ENCODE peak calls at places on chromosomes 12 and 14, in nine cellular contexts. H is mesothelial cell of epicardium, Y is RWPE1, N is endothelial cell, M is sigmoid colon, A is left ventricle myocardium inferior, D is tibial nerve, J is A549, B is GM20000. Z is an unnamed sample.
A peak's percentile ranks its signal among the peaks of the same experiment; 100 is the strongest.

GRCh38 chr14:68549057-68549421 is 243.8 kb downstream of the ZFP36L1 start:
- DNase-seq in H (no peak), Y (peak; percentile 52), N (no peak), M (no peak), A (no peak), D (no peak), J (peak; percentile 73), B (no peak), Z (no peak)

GRCh38 chr14:87566986-87567385 is 426.0 kb downstream of the GALC start:
- DNase-seq in H (no peak), Y (no peak), N (no peak), M (no peak), A (no peak), D (no peak), J (no peak), B (no peak), Z (no peak)

GRCh38 chr14:91164676-91165075 is 50.8 kb downstream of the DGLUCY start:
- DNase-seq in H (no peak), Y (no peak), N (no peak), M (no peak), A (peak; percentile 53), D (no peak), J (no peak), B (no peak), Z (no peak)

GRCh38 chr14:66507181-66507721 is 696 bp upstream of the GPHN start:
- DNase-seq in H (no peak), Y (no peak), N (no peak), M (no peak), A (no peak), D (no peak), J (no peak), B (no peak), Z (no peak)

GRCh38 chr12:110279976-110280783 is 867 bp upstream of the ATP2A2 start:
- DNase-seq in H (peak; percentile 64), Y (peak; percentile 71), N (peak; percentile 22), M (peak; percentile 77), A (peak; percentile 66), D (peak; percentile 19), J (peak; percentile 76), B (peak; percentile 63), Z (peak; percentile 18)

GRCh38 chr12:92769124-92769901 is 66.5 kb downstream of the PLEKHG7 start:
- DNase-seq in H (no peak), Y (no peak), N (no peak), M (no peak), A (no peak), D (no peak), J (no peak), B (peak; percentile 43), Z (no peak)

GRCh38 chr12:101781834-101782543 is 42.7 kb upstream of the SYCP3 start:
- DNase-seq in H (no peak), Y (no peak), N (no peak), M (no peak), A (no peak), D (no peak), J (no peak), B (no peak), Z (no peak)

GRCh38 chr12:54208591-54208990 is 19.8 kb upstream of the SMUG1 start:
- DNase-seq in H (no peak), Y (no peak), N (no peak), M (no peak), A (no peak), D (no peak), J (no peak), B (no peak), Z (no peak)

GRCh38 chr14:98704441-98704840 is 567.6 kb downstream of the BCL11B start:
- DNase-seq in H (no peak), Y (no peak), N (no peak), M (no peak), A (no peak), D (no peak), J (no peak), B (no peak), Z (no peak)

GRCh38 chr12:41663487-41664258 is 475.6 kb downstream of the PDZRN4 start:
- DNase-seq in H (no peak), Y (peak; percentile 39), N (peak; percentile 9), M (no peak), A (no peak), D (no peak), J (peak; percentile 39), B (no peak), Z (no peak)

GRCh38 chr14:89339579-89339978 is 77.5 kb downstream of the FOXN3 start:
- DNase-seq in H (no peak), Y (no peak), N (peak; percentile 8), M (no peak), A (no peak), D (no peak), J (no peak), B (no peak), Z (no peak)

GRCh38 chr12:59698599-59698998 is 102.8 kb downstream of the SLC16A7 start:
- DNase-seq in H (no peak), Y (peak; percentile 40), N (no peak), M (no peak), A (no peak), D (no peak), J (no peak), B (no peak), Z (no peak)

DNA sequence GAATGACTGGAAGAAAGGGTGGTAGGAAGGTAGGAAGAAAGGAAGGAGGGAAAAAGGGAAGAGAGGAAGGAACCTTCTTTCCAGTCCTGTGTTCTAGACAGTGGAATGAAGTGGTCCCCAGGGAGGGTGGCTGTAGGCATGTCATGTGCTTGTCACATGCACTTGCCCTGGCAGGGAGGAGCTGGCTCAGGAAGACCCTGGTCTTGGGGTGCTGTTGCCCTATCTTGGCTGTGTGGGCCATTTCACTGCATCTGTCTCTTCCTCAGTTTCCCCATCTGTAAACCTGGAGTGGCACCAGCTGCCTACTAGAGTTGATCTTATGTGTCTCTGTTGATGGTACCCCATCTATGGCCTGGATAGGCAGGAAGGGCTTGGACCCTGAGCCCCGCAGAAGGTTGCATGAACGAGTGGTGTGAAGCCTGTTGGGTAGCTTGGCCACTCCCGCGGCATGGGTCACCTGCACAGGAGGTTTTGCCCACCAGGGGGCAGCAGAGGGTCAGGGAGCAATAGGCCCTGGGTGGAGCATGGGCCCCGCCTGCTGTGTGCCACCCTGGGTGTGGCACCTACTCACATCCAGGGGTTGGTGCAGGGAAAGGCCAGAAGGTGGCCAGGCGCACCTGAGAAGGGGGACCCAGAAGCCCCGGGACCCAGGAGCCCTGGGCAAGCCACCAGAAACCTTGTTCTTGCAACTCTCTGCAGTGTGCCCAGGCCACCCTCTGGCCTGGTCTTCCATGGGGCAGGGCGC is 25.1 kb downstream of the MEG3 start:
- DNase-seq in H (no peak), Y (peak; percentile 65), N (peak; percentile 72), M (peak; percentile 83), A (peak; percentile 58), D (peak; percentile 64), J (peak; percentile 71), B (peak; percentile 75), Z (no peak)
- TF ChIP-seq CTCF in H (peak; percentile 66), Y (peak; percentile 50), N (peak; percentile 94), M (peak; percentile 73), A (peak; percentile 70), D (peak; percentile 76), J (peak; percentile 79), B (peak; percentile 82), Z (peak; percentile 53)

GRCh38 chr12:17802657-17803641 is 287.0 kb downstream of the RERGL start:
- DNase-seq in H (no peak), Y (no peak), N (no peak), M (no peak), A (no peak), D (no peak), J (no peak), B (no peak), Z (no peak)
- TF ChIP-seq CTCF in H (no peak), Y (no peak), N (no peak), M (no peak), A (no peak), D (no peak), J (no peak), B (no peak), Z (peak; percentile 17)

GRCh38 chr12:2418579-2418978 is 365.8 kb downstream of the CACNA1C start:
- DNase-seq in H (no peak), Y (no peak), N (no peak), M (peak; percentile 46), A (no peak), D (no peak), J (no peak), B (no peak), Z (no peak)
- TF ChIP-seq CTCF in H (no peak), Y (no peak), N (no peak), M (no peak), A (no peak), D (no peak), J (no peak), B (no peak), Z (no peak)

GRCh38 chr14:27391331-27391730 is 793.5 kb upstream of the NOVA1 start:
- DNase-seq in H (no peak), Y (no peak), N (no peak), M (no peak), A (no peak), D (no peak), J (no peak), B (no peak), Z (no peak)
- TF ChIP-seq CTCF in H (no peak), Y (no peak), N (no peak), M (no peak), A (no peak), D (no peak), J (no peak), B (no peak), Z (no peak)